ENCODE peak calls at places on chromosomes 4 and X, in nine cellular contexts. J, Y, Z, C, X, V, H, N and O are unnamed samples.

GRCh38 chr4:14856927-14857220 is 145.4 kb upstream of the CPEB2 start:
- DNase-seq in J (no peak), H (no peak), Y (no peak), N (no peak), V (no peak), X (no peak), Z (no peak), C (no peak), O (no peak)

GRCh38 chrX:101764538-101764937 is 104.9 kb upstream of the ARMCX2 start:
- DNase-seq in J (no peak), N (no peak), C (peak), V (no peak), X (no peak), H (no peak), Y (no peak), Z (no peak), O (peak)

GRCh38 chrX:10549280-10549679 is 71.1 kb downstream of the MID1 start:
- DNase-seq in Y (no peak), J (peak), H (no peak), Z (no peak), X (peak), C (no peak), N (no peak), V (no peak), O (no peak)

GRCh38 chrX:110442631-110443030 is 84.0 kb downstream of the RTL9 start:
- DNase-seq in N (peak), Y (no peak), C (peak), Z (peak), H (no peak), X (peak), V (no peak), J (peak), O (peak)

GRCh38 chrX:37599735-37600134 is 28.3 kb downstream of the LANCL3 start:
- DNase-seq in V (no peak), J (no peak), N (no peak), X (no peak), Y (no peak), Z (no peak), H (no peak), C (no peak), O (no peak)

GRCh38 chr4:54568184-54568583 is 89.6 kb upstream of the KIT start:
- DNase-seq in J (peak), H (peak), C (peak), N (no peak), Z (no peak), Y (no peak), X (no peak), V (no peak), O (peak)

GRCh38 chr4:82799006-82799881 is 648 bp upstream of the SCD5 start:
- DNase-seq in N (peak), Y (no peak), V (no peak), X (no peak), H (no peak), Z (peak), C (no peak), J (no peak), O (no peak)

GRCh38 chr4:16577177-16577576 is 321.3 kb downstream of the LDB2 start:
- DNase-seq in Y (no peak), Z (no peak), C (no peak), J (no peak), H (no peak), X (no peak), V (no peak), N (no peak), O (no peak)

GRCh38 chr4:3115637-3116300 is 41.3 kb downstream of the HTT start:
- DNase-seq in V (no peak), J (no peak), Y (no peak), N (no peak), Z (no peak), C (no peak), H (no peak), X (no peak), O (peak)

GRCh38 chrX:9848718-9849481 is 62.7 kb downstream of the SHROOM2 start:
- DNase-seq in J (no peak), H (no peak), X (no peak), V (no peak), N (no peak), Y (no peak), C (no peak), Z (no peak), O (no peak)

GRCh38 chr4:183561905-183562304 is 57.0 kb downstream of the ING2 start:
- DNase-seq in Z (no peak), J (no peak), V (no peak), H (no peak), C (no peak), X (no peak), Y (no peak), N (no peak), O (no peak)

GRCh38 chrX:115582871-115583729 is 22.1 kb downstream of the PLS3 start:
- DNase-seq in V (no peak), Y (no peak), Z (no peak), H (no peak), X (no peak), C (peak), J (no peak), N (no peak), O (peak)

GRCh38 chr4:183905081-183905592 is at the start of gene STOX2:
- DNase-seq in N (peak), H (no peak), V (peak), Y (peak), C (peak), Z (no peak), X (peak), J (peak), O (peak)

GRCh38 chr4:36317731-36318130 is 36.3 kb downstream of the DTHD1 start:
- DNase-seq in C (no peak), Y (no peak), J (peak), X (no peak), Z (no peak), V (no peak), N (no peak), H (no peak), O (peak)

GRCh38 chrX:105150557-105150956 is 69.9 kb downstream of the TEX13A start:
- DNase-seq in V (no peak), C (no peak), N (no peak), Z (no peak), X (no peak), H (peak), Y (no peak), J (no peak), O (no peak)

DNA sequence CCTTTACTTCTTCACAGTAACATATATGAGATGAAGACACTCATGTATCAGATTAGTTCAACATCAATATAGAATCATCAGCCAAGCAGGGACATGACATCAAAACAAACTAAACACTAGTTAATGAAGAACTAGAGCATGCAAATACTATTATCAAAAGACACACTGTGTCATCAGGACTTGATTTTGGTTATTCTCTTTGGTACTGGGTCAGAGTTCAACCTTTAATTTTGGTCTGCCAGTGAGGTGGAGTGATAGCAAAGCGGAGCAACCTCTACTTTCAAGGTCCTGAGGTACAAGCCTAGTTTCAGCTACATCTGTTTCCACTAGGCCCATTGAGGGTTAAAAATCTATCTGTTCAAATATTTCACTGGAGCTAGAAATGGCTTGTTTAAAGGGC is 70.5 kb downstream of the TEX13A start:
- DNase-seq in C (no peak), X (no peak), H (no peak), V (no peak), N (no peak), J (no peak), Y (no peak), Z (no peak), O (no peak)
- TF ChIP-seq CTCF in C (no peak), X (no peak), H (no peak), V (no peak), N (no peak), J (no peak), Y (no peak), Z (no peak), O (no peak)

GRCh38 chrX:67781132-67781531 is 237.3 kb downstream of the AR start:
- DNase-seq in C (no peak), H (no peak), Y (no peak), Z (no peak), N (no peak), V (peak), J (no peak), X (no peak), O (peak)
- TF ChIP-seq CTCF in C (peak), H (peak), Y (no peak), Z (no peak), N (no peak), V (no peak), J (peak), X (no peak), O (peak)

GRCh38 chrX:104712515-104712914 is 146.5 kb downstream of the IL1RAPL2 start:
- DNase-seq in V (no peak), Z (no peak), X (no peak), J (no peak), H (no peak), C (peak), Y (no peak), N (no peak), O (peak)
- TF ChIP-seq CTCF in V (no peak), Z (no peak), X (no peak), J (no peak), H (no peak), C (no peak), Y (no peak), N (no peak), O (no peak)

DNA sequence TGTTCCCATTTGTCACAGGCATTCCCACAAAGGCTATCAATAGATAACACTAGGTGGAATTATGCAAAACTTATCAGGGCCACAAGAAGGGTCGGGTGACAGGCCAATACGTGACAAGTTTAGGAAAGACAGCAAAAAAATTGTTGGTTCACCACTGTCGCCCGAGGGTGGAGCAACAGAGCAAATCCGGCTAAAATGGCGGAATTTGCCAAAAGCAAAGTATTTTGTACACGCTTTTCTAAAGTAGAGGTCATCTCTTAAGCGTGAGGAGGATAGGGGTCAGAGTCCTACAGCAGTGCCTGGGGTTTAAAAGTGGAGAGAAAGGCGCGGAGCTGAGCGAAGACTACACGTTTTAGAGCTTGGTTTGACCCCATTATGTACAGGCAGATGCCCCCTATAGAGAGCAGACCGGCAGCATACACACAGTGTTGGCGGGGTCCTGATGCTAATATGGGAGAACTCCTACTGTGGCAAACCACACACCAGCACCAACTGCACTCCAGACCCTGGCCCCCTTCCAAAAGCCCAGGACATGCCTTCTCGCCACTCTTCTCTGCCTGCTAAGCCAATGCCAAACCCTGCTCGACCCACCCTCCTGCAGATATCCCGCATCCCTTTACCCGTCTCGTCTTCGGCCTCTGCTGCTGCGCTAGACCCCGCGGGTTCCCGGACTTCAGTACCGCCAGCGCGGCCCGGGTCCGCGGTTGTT is 733 bp downstream of the CCNA2 start:
- DNase-seq in C (peak), H (no peak), Z (peak), N (peak), Y (no peak), J (peak), X (peak), V (no peak), O (peak)
- TF ChIP-seq CTCF in C (no peak), H (peak), Z (peak), N (no peak), Y (no peak), J (no peak), X (peak), V (no peak), O (peak)

GRCh38 chr4:6262847-6263487 is 6.7 kb upstream of the WFS1 start:
- DNase-seq in C (no peak), H (no peak), J (no peak), Y (no peak), V (no peak), Z (no peak), N (no peak), X (no peak), O (no peak)

GRCh38 chr4:6265546-6265945 is 4.1 kb upstream of the WFS1 start:
- DNase-seq in Y (no peak), C (no peak), V (no peak), X (no peak), Z (no peak), J (no peak), H (no peak), N (no peak), O (no peak)

GRCh38 chr4:6263541-6264540 is 5.8 kb upstream of the WFS1 start:
- DNase-seq in Y (no peak), Z (no peak), H (no peak), C (peak), N (peak), X (peak), J (peak), V (no peak), O (peak)

GRCh38 chr4:6259886-6260285 is 9.8 kb upstream of the WFS1 start:
- DNase-seq in N (no peak), C (no peak), Z (no peak), X (no peak), J (no peak), Y (no peak), V (no peak), H (no peak), O (no peak)

DNA sequence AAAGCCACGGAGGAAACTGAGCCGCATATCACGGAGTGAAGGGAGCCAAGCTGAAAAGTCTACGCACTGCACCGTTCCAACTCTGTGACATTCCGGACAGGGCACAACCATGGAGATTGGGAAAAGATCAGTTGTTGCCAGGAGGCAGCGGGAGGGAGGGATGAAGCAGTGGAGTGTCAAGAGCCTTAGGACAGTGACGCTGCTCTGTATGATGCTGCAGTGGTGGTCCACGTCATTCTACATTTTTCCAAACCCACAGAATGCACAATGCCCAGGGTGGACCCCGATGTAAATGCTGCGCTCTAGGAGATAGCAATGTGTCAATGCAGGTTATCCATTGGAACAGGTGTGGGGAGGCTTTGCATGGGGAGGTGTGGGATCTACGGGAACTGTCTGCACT is 7.5 kb upstream of the WFS1 start:
- DNase-seq in Z (no peak), V (no peak), H (no peak), C (no peak), X (no peak), Y (no peak), N (no peak), J (no peak), O (no peak)
- TF ChIP-seq CTCF in Z (no peak), V (no peak), H (no peak), C (no peak), X (no peak), Y (no peak), N (no peak), J (no peak), O (no peak)

GRCh38 chr4:122728781-122729330 is 3.6 kb upstream of the BBS12 start:
- DNase-seq in J (no peak), H (no peak), C (no peak), V (no peak), Y (no peak), Z (no peak), N (peak), X (no peak), O (peak)
- TF ChIP-seq CTCF in J (no peak), H (no peak), C (no peak), V (no peak), Y (no peak), Z (no peak), N (no peak), X (no peak), O (no peak)

GRCh38 chrX:45952030-45952429 is 593.2 kb downstream of the ZNF674 start:
- DNase-seq in V (no peak), Z (no peak), N (no peak), H (no peak), C (peak), X (no peak), Y (no peak), J (no peak), O (no peak)
- TF ChIP-seq CTCF in V (no peak), Z (no peak), N (no peak), H (no peak), C (no peak), X (no peak), Y (no peak), J (peak), O (no peak)

GRCh38 chr4:20298986-20299385 is 47.3 kb downstream of the SLIT2 start:
- DNase-seq in Z (no peak), C (no peak), Y (no peak), V (no peak), X (no peak), J (no peak), N (no peak), H (no peak), O (no peak)

GRCh38 chr4:20297246-20297645 is 45.5 kb downstream of the SLIT2 start:
- DNase-seq in C (no peak), H (no peak), N (no peak), Z (no peak), V (no peak), J (no peak), X (no peak), Y (no peak), O (no peak)

GRCh38 chr4:20301161-20301560 is 49.5 kb downstream of the SLIT2 start:
- DNase-seq in V (no peak), J (no peak), X (no peak), H (no peak), Y (no peak), Z (no peak), N (no peak), C (no peak), O (no peak)

GRCh38 chr4:20297800-20298199 is 46.1 kb downstream of the SLIT2 start:
- DNase-seq in Y (no peak), N (no peak), H (no peak), J (no peak), Z (no peak), V (no peak), C (no peak), X (no peak), O (no peak)

DNA sequence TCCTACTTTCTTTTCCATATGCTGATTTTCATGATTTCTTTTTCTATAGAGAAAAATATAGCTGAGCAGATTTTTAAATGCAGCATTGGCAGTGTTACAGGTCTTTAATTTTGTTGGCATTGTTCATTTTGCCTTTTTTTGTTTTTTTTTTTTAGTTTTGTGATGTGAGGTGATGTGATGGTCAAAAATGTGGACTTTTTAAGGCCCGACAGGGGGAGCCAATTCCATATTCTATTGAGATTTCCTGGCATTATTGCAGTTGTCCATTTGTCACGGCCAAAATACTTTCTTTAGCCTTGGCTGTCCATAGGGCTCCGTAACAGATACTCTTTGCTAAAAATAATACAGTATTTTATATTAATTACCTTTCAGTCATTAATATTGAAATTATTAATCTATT is 47.8 kb downstream of the SLIT2 start:
- DNase-seq in N (peak), Y (no peak), J (peak), V (no peak), X (peak), C (no peak), H (no peak), Z (no peak), O (peak)
- TF ChIP-seq CTCF in N (peak), Y (no peak), J (peak), V (peak), X (peak), C (peak), H (peak), Z (no peak), O (peak)